ENCODE peak calls at places on chromosomes 13 and 19, in nine cellular contexts. One of them, this sample, is unnamed.

GRCh38 chr13:98200211-98200878 is 23.3 kb upstream of the RNF113B start:
- DNase-seq in mammary epithelial cell: no peak
- DNase-seq in coronary artery: no peak
- DNase-seq in glutamatergic neuron: no peak
- DNase-seq in SK-N-SH: no peak
- DNase-seq in progenitor cell of endocrine pancreas: no peak
- DNase-seq in stomach: no peak
- DNase-seq in BJ: no peak
- DNase-seq in H1: peak
- DNase-seq in this sample: no peak

GRCh38 chr19:5628470-5628869 is 5.6 kb downstream of the SAFB start:
- DNase-seq in mammary epithelial cell: no peak
- DNase-seq in coronary artery: no peak
- DNase-seq in glutamatergic neuron: no peak
- DNase-seq in SK-N-SH: no peak
- DNase-seq in progenitor cell of endocrine pancreas: no peak
- DNase-seq in stomach: no peak
- DNase-seq in BJ: no peak
- DNase-seq in H1: no peak
- DNase-seq in this sample: no peak

GRCh38 chr13:105327727-105328126 is 1207.7 kb downstream of the EFNB2 start:
- DNase-seq in mammary epithelial cell: no peak
- DNase-seq in coronary artery: no peak
- DNase-seq in glutamatergic neuron: no peak
- DNase-seq in SK-N-SH: no peak
- DNase-seq in progenitor cell of endocrine pancreas: no peak
- DNase-seq in stomach: no peak
- DNase-seq in BJ: no peak
- DNase-seq in H1: no peak
- DNase-seq in this sample: no peak

GRCh38 chr13:84844473-84844872 is 954.7 kb downstream of the SLITRK6 start:
- DNase-seq in mammary epithelial cell: peak
- DNase-seq in coronary artery: no peak
- DNase-seq in glutamatergic neuron: no peak
- DNase-seq in SK-N-SH: peak
- DNase-seq in progenitor cell of endocrine pancreas: no peak
- DNase-seq in stomach: no peak
- DNase-seq in BJ: no peak
- DNase-seq in H1: no peak
- DNase-seq in this sample: no peak

GRCh38 chr13:112443191-112444000 is 67.2 kb downstream of the SPACA7 start:
- DNase-seq in mammary epithelial cell: no peak
- DNase-seq in coronary artery: peak
- DNase-seq in glutamatergic neuron: peak
- DNase-seq in SK-N-SH: peak
- DNase-seq in progenitor cell of endocrine pancreas: no peak
- DNase-seq in stomach: peak
- DNase-seq in BJ: no peak
- DNase-seq in H1: no peak
- DNase-seq in this sample: no peak

GRCh38 chr19:13758795-13759194 is 5.5 kb upstream of the MRI1 start:
- DNase-seq in mammary epithelial cell: no peak
- DNase-seq in coronary artery: no peak
- DNase-seq in glutamatergic neuron: no peak
- DNase-seq in SK-N-SH: no peak
- DNase-seq in progenitor cell of endocrine pancreas: no peak
- DNase-seq in stomach: no peak
- DNase-seq in BJ: no peak
- DNase-seq in H1: no peak
- DNase-seq in this sample: no peak

GRCh38 chr19:19212866-19213265 is 1.1 kb downstream of the NCAN start:
- DNase-seq in mammary epithelial cell: no peak
- DNase-seq in coronary artery: no peak
- DNase-seq in glutamatergic neuron: peak
- DNase-seq in SK-N-SH: no peak
- DNase-seq in progenitor cell of endocrine pancreas: no peak
- DNase-seq in stomach: no peak
- DNase-seq in BJ: no peak
- DNase-seq in H1: no peak
- DNase-seq in this sample: no peak

GRCh38 chr13:32951580-32951979 is 64.6 kb upstream of the KL start:
- DNase-seq in mammary epithelial cell: no peak
- DNase-seq in coronary artery: no peak
- DNase-seq in glutamatergic neuron: no peak
- DNase-seq in SK-N-SH: no peak
- DNase-seq in progenitor cell of endocrine pancreas: no peak
- DNase-seq in stomach: no peak
- DNase-seq in BJ: no peak
- DNase-seq in H1: no peak
- DNase-seq in this sample: no peak

GRCh38 chr19:3220576-3220975 is 3.9 kb upstream of the CELF5 start:
- DNase-seq in mammary epithelial cell: no peak
- DNase-seq in coronary artery: no peak
- DNase-seq in glutamatergic neuron: no peak
- DNase-seq in SK-N-SH: no peak
- DNase-seq in progenitor cell of endocrine pancreas: no peak
- DNase-seq in stomach: no peak
- DNase-seq in BJ: no peak
- DNase-seq in H1: no peak
- DNase-seq in this sample: no peak

GRCh38 chr19:3225677-3226093 is 1.2 kb downstream of the CELF5 start:
- DNase-seq in mammary epithelial cell: no peak
- DNase-seq in coronary artery: no peak
- DNase-seq in glutamatergic neuron: no peak
- DNase-seq in SK-N-SH: peak
- DNase-seq in progenitor cell of endocrine pancreas: no peak
- DNase-seq in stomach: no peak
- DNase-seq in BJ: no peak
- DNase-seq in H1: no peak
- DNase-seq in this sample: no peak

GRCh38 chr19:3222709-3223108 is 1.8 kb upstream of the CELF5 start:
- DNase-seq in mammary epithelial cell: no peak
- DNase-seq in coronary artery: no peak
- DNase-seq in glutamatergic neuron: no peak
- DNase-seq in SK-N-SH: no peak
- DNase-seq in progenitor cell of endocrine pancreas: no peak
- DNase-seq in stomach: no peak
- DNase-seq in BJ: no peak
- DNase-seq in H1: no peak
- DNase-seq in this sample: no peak

GRCh38 chr19:3227054-3227626 is 2.7 kb downstream of the CELF5 start:
- DNase-seq in mammary epithelial cell: no peak
- DNase-seq in coronary artery: no peak
- DNase-seq in glutamatergic neuron: no peak
- DNase-seq in SK-N-SH: no peak
- DNase-seq in progenitor cell of endocrine pancreas: no peak
- DNase-seq in stomach: no peak
- DNase-seq in BJ: no peak
- DNase-seq in H1: no peak
- DNase-seq in this sample: no peak

DNA sequence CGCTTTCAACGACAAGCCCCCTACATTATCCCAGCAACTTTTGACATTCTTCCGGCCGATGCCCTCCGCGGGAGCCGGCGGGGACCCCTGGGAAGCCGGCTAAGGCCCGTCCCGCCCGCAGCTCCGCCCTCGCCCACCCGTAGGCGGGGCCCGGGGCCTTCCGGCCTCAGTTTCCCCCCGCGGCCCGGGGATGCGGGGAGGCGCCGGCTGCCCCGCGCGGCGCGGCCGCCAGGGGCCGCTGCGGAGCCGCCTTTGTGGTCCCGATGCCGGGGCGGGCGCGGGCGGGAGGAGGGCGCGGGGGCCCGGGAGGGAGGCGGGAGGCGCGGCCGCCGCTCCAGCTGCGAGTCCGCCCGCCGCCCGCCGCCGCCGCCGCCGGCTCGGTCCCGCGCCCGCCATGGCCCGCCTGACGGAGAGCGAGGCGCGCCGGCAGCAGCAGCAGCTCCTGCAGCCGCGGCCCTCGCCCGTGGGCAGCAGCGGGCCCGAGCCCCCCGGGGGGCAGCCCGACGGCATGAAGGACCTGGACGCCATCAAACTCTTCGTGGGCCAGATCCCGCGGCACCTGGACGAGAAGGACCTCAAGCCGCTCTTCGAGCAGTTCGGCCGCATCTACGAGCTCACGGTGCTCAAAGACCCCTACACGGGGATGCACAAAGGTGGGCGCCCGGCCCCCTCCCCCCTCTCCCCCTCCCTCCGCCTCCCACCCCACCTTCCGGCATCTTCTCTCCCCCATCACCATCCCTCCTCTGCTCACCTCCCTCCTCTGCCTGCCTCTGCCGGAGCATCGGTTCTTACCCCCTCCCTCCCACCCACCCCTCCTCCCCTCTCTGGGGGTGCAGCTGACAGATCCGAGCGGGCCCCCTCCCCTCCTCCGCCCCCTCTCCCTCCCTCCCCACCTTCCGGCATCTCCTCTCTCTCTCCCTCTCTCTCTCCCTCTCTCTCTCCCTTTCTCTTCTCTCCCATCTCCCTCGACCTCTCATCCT is at the start of gene CELF5:
- DNase-seq in mammary epithelial cell: no peak
- DNase-seq in coronary artery: no peak
- DNase-seq in glutamatergic neuron: peak
- DNase-seq in SK-N-SH: peak
- DNase-seq in progenitor cell of endocrine pancreas: peak
- DNase-seq in stomach: peak
- DNase-seq in BJ: no peak
- DNase-seq in H1: no peak
- DNase-seq in this sample: peak
- TF ChIP-seq CTCF in mammary epithelial cell: no peak
- TF ChIP-seq CTCF in coronary artery: peak
- TF ChIP-seq CTCF in glutamatergic neuron: peak
- TF ChIP-seq CTCF in SK-N-SH: peak
- TF ChIP-seq CTCF in progenitor cell of endocrine pancreas: peak
- TF ChIP-seq CTCF in stomach: peak
- TF ChIP-seq CTCF in BJ: no peak
- TF ChIP-seq CTCF in H1: peak
- TF ChIP-seq CTCF in this sample: no peak

DNA sequence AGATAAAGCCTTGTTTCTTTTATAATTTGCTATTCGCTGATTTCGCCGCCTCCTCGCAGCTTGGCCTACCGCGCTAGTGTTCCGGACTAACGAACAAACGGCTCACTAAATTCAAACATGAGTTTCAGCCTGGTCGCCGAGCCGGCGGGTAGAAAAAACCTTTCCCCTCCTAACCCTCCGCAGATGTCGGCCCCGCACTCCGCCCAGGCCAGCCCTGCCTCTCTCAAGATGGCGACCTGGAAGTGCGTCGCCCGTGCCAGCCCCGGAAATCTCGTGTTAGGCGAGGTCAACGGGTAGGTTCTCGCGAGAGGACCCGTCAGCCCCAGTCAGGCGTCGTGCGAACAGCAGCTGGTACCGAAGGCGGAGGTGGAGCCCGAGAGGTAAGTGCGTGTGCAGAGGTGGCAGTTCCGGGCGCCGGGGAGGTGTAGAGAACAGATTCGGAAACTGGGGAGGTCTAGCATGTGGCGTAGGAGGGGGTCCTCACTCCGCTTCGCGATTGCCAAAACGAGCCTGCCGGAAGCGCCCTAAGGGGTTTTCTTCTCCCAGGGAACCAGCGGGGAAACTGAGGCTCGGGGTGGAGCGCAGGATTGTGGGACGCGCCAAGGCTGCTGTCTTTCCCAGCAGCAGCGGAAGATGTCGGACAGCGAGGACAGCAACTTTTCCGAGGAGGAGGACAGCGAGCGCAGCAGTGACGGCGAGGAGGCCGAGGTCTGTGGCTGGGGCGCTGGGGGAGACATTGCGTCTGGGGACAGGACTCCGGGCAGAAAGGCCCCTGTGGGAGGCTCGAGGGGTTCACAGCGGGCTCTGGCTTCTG is at the start of gene SUPT5H:
- DNase-seq in mammary epithelial cell: peak
- DNase-seq in coronary artery: peak
- DNase-seq in glutamatergic neuron: peak
- DNase-seq in SK-N-SH: peak
- DNase-seq in progenitor cell of endocrine pancreas: peak
- DNase-seq in stomach: peak
- DNase-seq in BJ: peak
- DNase-seq in H1: peak
- DNase-seq in this sample: peak
- TF ChIP-seq CTCF in mammary epithelial cell: no peak
- TF ChIP-seq CTCF in coronary artery: no peak
- TF ChIP-seq CTCF in glutamatergic neuron: no peak
- TF ChIP-seq CTCF in SK-N-SH: no peak
- TF ChIP-seq CTCF in progenitor cell of endocrine pancreas: no peak
- TF ChIP-seq CTCF in stomach: no peak
- TF ChIP-seq CTCF in BJ: no peak
- TF ChIP-seq CTCF in H1: no peak
- TF ChIP-seq CTCF in this sample: no peak

GRCh38 chr13:73038064-73038463 is 20.7 kb upstream of the KLF5 start:
- DNase-seq in mammary epithelial cell: no peak
- DNase-seq in coronary artery: no peak
- DNase-seq in glutamatergic neuron: no peak
- DNase-seq in SK-N-SH: no peak
- DNase-seq in progenitor cell of endocrine pancreas: no peak
- DNase-seq in stomach: no peak
- DNase-seq in BJ: no peak
- DNase-seq in H1: no peak
- DNase-seq in this sample: no peak

GRCh38 chr13:73035660-73036059 is 23.1 kb upstream of the KLF5 start:
- DNase-seq in mammary epithelial cell: no peak
- DNase-seq in coronary artery: no peak
- DNase-seq in glutamatergic neuron: no peak
- DNase-seq in SK-N-SH: no peak
- DNase-seq in progenitor cell of endocrine pancreas: no peak
- DNase-seq in stomach: no peak
- DNase-seq in BJ: no peak
- DNase-seq in H1: no peak
- DNase-seq in this sample: no peak

GRCh38 chr13:73039201-73040108 is 19.4 kb upstream of the KLF5 start:
- DNase-seq in mammary epithelial cell: no peak
- DNase-seq in coronary artery: no peak
- DNase-seq in glutamatergic neuron: no peak
- DNase-seq in SK-N-SH: no peak
- DNase-seq in progenitor cell of endocrine pancreas: no peak
- DNase-seq in stomach: no peak
- DNase-seq in BJ: no peak
- DNase-seq in H1: no peak
- DNase-seq in this sample: no peak

GRCh38 chr13:73036566-73036965 is 22.2 kb upstream of the KLF5 start:
- DNase-seq in mammary epithelial cell: no peak
- DNase-seq in coronary artery: no peak
- DNase-seq in glutamatergic neuron: no peak
- DNase-seq in SK-N-SH: no peak
- DNase-seq in progenitor cell of endocrine pancreas: no peak
- DNase-seq in stomach: no peak
- DNase-seq in BJ: no peak
- DNase-seq in H1: no peak
- DNase-seq in this sample: no peak

DNA sequence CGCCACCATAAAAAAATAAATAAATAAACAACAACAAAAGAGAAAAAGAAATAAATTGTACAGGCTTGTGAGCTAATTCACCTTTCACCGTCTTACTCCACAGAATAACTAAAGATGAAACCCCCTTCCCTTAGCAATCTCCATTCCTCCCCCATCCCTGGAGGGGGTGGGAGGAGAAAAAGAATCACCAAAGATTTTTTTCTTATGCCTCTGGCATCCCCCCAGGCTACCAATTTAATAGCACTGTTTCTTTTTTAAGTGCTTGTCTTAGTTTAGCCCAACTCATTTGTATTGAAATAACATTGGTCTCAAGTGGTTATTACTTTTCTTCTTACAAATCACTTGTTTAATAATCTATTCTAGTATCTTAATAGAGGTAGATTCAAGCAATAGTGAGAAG is 23.9 kb upstream of the KLF5 start:
- DNase-seq in mammary epithelial cell: no peak
- DNase-seq in coronary artery: no peak
- DNase-seq in glutamatergic neuron: no peak
- DNase-seq in SK-N-SH: no peak
- DNase-seq in progenitor cell of endocrine pancreas: no peak
- DNase-seq in stomach: no peak
- DNase-seq in BJ: no peak
- DNase-seq in H1: no peak
- DNase-seq in this sample: no peak
- TF ChIP-seq CTCF in mammary epithelial cell: no peak
- TF ChIP-seq CTCF in coronary artery: no peak
- TF ChIP-seq CTCF in glutamatergic neuron: no peak
- TF ChIP-seq CTCF in SK-N-SH: no peak
- TF ChIP-seq CTCF in progenitor cell of endocrine pancreas: no peak
- TF ChIP-seq CTCF in stomach: no peak
- TF ChIP-seq CTCF in BJ: no peak
- TF ChIP-seq CTCF in H1: no peak
- TF ChIP-seq CTCF in this sample: no peak

GRCh38 chr19:1365964-1366695 is 17.6 kb upstream of the NDUFS7 start:
- DNase-seq in mammary epithelial cell: no peak
- DNase-seq in coronary artery: no peak
- DNase-seq in glutamatergic neuron: no peak
- DNase-seq in SK-N-SH: no peak
- DNase-seq in progenitor cell of endocrine pancreas: no peak
- DNase-seq in stomach: no peak
- DNase-seq in BJ: no peak
- DNase-seq in H1: no peak
- DNase-seq in this sample: no peak

GRCh38 chr19:1365306-1365963 is 18.3 kb upstream of the NDUFS7 start:
- DNase-seq in mammary epithelial cell: no peak
- DNase-seq in coronary artery: no peak
- DNase-seq in glutamatergic neuron: no peak
- DNase-seq in SK-N-SH: no peak
- DNase-seq in progenitor cell of endocrine pancreas: no peak
- DNase-seq in stomach: no peak
- DNase-seq in BJ: no peak
- DNase-seq in H1: no peak
- DNase-seq in this sample: no peak

GRCh38 chr19:1362385-1363257 is 21.1 kb upstream of the NDUFS7 start:
- DNase-seq in mammary epithelial cell: no peak
- DNase-seq in coronary artery: no peak
- DNase-seq in glutamatergic neuron: no peak
- DNase-seq in SK-N-SH: no peak
- DNase-seq in progenitor cell of endocrine pancreas: no peak
- DNase-seq in stomach: no peak
- DNase-seq in BJ: no peak
- DNase-seq in H1: no peak
- DNase-seq in this sample: no peak

GRCh38 chr19:1363599-1363998 is 20.1 kb upstream of the NDUFS7 start:
- DNase-seq in mammary epithelial cell: no peak
- DNase-seq in coronary artery: no peak
- DNase-seq in glutamatergic neuron: no peak
- DNase-seq in SK-N-SH: no peak
- DNase-seq in progenitor cell of endocrine pancreas: no peak
- DNase-seq in stomach: no peak
- DNase-seq in BJ: no peak
- DNase-seq in H1: no peak
- DNase-seq in this sample: no peak

DNA sequence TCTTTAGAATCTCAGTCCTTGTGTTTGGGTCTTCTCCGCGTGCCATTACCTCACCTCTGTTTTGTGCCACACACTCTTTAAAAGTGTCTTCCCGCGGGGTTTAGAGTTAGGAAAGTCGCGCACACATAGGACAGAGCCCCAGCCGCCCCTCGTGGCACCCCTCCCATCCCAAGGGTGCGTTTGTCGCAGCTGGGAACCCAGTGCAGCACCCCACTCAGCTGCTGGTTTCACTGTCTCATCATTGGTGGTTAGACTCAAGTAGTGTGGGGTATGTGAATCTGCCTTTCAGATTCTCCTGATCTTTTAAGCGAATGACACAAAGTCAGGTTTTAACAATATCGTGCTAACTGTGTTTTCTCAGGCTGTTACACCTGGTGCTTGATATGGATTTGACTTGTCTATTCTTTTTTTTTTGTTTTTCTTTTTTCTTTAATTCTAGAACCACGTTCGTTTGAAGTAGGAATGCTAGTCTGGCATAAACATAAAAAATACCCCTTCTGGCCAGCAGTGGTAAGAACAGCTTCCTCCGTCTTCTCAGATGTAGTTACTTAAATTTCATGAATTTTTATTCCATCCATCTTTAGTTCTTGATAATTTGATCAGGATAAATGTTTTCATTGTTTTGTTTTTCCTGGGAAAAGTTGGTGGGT is 19.5 kb upstream of the NDUFS7 start:
- DNase-seq in mammary epithelial cell: no peak
- DNase-seq in coronary artery: no peak
- DNase-seq in glutamatergic neuron: no peak
- DNase-seq in SK-N-SH: no peak
- DNase-seq in progenitor cell of endocrine pancreas: no peak
- DNase-seq in stomach: no peak
- DNase-seq in BJ: no peak
- DNase-seq in H1: no peak
- DNase-seq in this sample: no peak
- TF ChIP-seq CTCF in mammary epithelial cell: peak
- TF ChIP-seq CTCF in coronary artery: no peak
- TF ChIP-seq CTCF in glutamatergic neuron: peak
- TF ChIP-seq CTCF in SK-N-SH: peak
- TF ChIP-seq CTCF in progenitor cell of endocrine pancreas: peak
- TF ChIP-seq CTCF in stomach: no peak
- TF ChIP-seq CTCF in BJ: peak
- TF ChIP-seq CTCF in H1: no peak
- TF ChIP-seq CTCF in this sample: no peak